ENCODE peak calls at places on chromosomes 5 and 9, in five cellular contexts. U is iPS DF 6.9, H is tibial artery, I is upper lobe of right lung, J is neuronal stem cell. X is an unnamed sample. For H3K27me3, the result is how much of the 10 kb centered on the place peaks cover.

GRCh38 chr9:5690278-5690677 is 61.4 kb downstream of the RIC1 start:
- DNase-seq in J (no peak), U (no peak), H (no peak), I (no peak), X (no peak)

GRCh38 chr9:89477395-89477794 is 20.5 kb downstream of the SEMA4D start:
- DNase-seq in U (no peak), H (no peak), J (no peak), I (no peak), X (no peak)

GRCh38 chr5:135493406-135494180 is 41.4 kb upstream of the TIFAB start:
- DNase-seq in J (no peak), H (peak), I (no peak), U (no peak), X (no peak)

GRCh38 chr5:166942948-166943347 is 1348.5 kb upstream of the WWC1 start:
- DNase-seq in H (no peak), U (no peak), J (no peak), I (no peak), X (no peak)

GRCh38 chr9:21096901-21097255 is 19.1 kb upstream of the IFNB1 start:
- DNase-seq in H (no peak), I (no peak), J (no peak), U (no peak), X (peak)

GRCh38 chr9:130343445-130343918 is 77.9 kb downstream of the HMCN2 start:
- DNase-seq in I (no peak), H (peak), J (peak), U (no peak), X (no peak)

GRCh38 chr9:79371301-79371700 is 200.5 kb upstream of the TLE4 start:
- DNase-seq in U (no peak), H (no peak), I (no peak), J (no peak), X (no peak)

GRCh38 chr5:146238973-146239372 is 35.6 kb downstream of the RBM27 start:
- DNase-seq in H (no peak), I (no peak), J (no peak), U (no peak), X (no peak)

GRCh38 chr5:32222723-32223470 is 48.8 kb upstream of the GOLPH3 start:
- DNase-seq in U (no peak), I (no peak), H (no peak), J (no peak), X (no peak)

DNA sequence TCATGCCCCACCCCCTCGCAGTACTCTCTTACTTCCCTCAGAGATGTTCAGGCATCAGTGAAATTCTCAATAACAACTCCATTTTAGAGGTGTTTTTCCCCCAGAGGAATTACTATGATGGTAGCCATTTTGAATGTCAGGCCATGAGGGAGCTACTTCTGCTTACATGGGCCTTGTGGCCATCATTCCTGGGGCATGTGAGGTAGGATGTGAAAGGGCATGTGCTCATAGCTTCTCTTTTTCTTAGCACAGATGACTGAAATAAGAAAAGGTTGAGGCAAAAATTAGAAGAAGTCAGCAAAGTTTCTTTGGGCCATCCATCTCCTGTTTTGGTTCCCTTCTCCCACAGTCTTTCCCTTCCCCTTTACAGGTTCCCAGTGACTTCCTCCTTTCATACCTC is 68.8 kb downstream of the FEM1C start:
- DNase-seq in U (no peak), H (no peak), I (no peak), J (no peak), X (no peak)
- H3K4me3 ChIP-seq in U (no peak), H (no peak), I (no peak), J (no peak), X (no peak)

DNA sequence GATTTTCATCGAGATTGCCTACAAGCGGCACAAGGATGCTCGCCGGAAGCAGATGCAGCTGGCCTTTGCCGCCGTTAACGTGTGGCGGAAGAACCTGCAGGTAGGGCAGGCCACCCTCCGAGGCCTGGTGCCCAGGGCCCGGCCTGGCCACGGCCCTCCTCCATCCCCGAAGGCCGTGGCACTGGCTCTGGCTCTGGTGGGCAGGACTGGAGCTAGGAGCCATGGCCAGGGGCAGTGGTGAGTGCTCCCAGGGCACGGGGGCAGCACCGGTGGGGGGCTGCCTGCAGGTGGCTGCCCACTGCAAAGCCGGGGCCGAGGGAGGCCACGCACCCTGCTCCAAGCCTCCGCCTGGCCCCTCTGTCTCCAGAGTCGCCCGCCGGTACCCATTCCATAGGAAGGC is 6.0 kb downstream of the LRRC26 start:
- DNase-seq in I (no peak), U (no peak), J (no peak), H (no peak), X (no peak)
- H3K27me3 ChIP-seq in I (half or more), U (under half), J (half or more), H (under half), X (under half)

DNA sequence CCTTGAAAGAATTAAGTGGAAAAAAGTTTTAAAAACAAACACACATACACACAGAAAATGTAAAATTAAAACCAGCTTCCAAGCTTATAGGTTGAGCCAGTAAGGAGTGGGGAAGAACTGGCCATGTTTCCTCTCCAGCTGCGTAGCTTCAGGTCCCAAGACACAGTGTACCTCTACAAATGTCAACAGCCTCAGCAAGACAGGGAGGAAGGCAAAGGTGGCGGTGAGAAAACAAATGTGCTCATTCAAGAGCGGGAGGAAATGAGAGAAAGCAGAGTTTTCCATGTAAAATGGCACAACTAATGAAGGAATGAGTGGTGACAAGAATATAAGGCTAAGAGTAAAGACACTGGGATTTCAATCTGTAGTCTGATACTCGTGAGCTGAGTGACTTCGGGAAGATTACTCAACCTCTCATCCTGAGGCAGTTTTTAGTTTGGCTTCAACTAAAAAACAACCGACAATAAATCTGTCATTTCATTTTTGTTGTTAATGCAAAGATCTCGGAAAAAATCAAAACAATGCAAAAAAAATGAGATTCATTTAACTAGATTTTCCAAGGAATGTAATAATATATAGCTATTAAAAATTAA is 67.6 kb downstream of the DPYSL3 start:
- DNase-seq in J (no peak), H (no peak), I (no peak), U (no peak), X (no peak)
- H3K27ac ChIP-seq in J (peak), H (peak), I (no peak), U (no peak), X (no peak)

GRCh38 chr9:97980479-97980803 is 2.7 kb upstream of the ANP32B start:
- DNase-seq in I (no peak), H (peak), J (no peak), U (no peak), X (no peak)
- H3K4me3 ChIP-seq in I (no peak), H (no peak), J (no peak), U (no peak), X (no peak)

DNA sequence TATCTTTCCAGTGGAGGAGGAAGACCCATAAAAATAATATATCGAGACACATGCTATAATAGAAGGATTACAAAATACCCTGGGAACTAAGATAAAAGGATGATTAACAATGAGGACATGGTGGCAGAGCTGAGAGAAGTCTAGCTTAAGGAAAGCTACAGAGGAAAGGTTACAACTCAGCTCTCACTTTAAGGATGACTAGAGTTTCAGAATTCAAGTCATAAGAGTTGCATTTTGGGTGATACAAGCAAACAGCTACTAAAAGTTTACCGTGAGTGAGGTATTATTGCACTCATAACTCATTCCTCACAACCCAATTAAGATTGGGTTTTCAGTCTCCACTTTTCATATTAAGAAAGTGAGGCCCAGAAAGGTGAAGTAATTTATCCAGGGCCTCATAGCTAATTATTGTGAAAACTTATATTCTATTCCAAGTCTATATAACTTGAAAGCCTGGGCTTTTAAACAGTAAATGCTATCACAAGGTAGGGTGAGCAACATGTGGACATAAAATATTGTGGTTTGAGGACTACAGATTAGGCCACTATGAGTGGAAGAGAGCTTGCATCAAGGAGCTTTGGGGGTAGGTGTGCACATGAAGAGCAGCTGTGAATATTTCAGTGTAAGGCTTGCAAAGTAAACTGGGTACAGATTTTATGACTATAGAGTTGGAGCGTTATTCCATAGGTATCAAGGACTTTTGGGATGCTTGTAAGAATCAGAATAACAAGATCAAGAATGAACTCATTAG is 28.0 kb downstream of the JAKMIP2 start:
- DNase-seq in I (no peak), U (no peak), H (no peak), J (no peak), X (no peak)
- H3K27me3 ChIP-seq in I (under half), U (under half), H (under half), J (under half), X (under half)

GRCh38 chr5:66818935-66819328 is 222.7 kb downstream of the MAST4 start:
- DNase-seq in I (no peak), J (no peak), H (no peak), U (no peak), X (no peak)

GRCh38 chr5:66824476-66824875 is 228.3 kb downstream of the MAST4 start:
- DNase-seq in U (no peak), J (no peak), H (no peak), I (no peak), X (no peak)

GRCh38 chr5:66820630-66821207 is 224.5 kb downstream of the MAST4 start:
- DNase-seq in H (no peak), I (no peak), J (no peak), U (no peak), X (no peak)

GRCh38 chr5:66818304-66818934 is 222.2 kb downstream of the MAST4 start:
- DNase-seq in U (no peak), I (no peak), H (no peak), J (no peak), X (no peak)

DNA sequence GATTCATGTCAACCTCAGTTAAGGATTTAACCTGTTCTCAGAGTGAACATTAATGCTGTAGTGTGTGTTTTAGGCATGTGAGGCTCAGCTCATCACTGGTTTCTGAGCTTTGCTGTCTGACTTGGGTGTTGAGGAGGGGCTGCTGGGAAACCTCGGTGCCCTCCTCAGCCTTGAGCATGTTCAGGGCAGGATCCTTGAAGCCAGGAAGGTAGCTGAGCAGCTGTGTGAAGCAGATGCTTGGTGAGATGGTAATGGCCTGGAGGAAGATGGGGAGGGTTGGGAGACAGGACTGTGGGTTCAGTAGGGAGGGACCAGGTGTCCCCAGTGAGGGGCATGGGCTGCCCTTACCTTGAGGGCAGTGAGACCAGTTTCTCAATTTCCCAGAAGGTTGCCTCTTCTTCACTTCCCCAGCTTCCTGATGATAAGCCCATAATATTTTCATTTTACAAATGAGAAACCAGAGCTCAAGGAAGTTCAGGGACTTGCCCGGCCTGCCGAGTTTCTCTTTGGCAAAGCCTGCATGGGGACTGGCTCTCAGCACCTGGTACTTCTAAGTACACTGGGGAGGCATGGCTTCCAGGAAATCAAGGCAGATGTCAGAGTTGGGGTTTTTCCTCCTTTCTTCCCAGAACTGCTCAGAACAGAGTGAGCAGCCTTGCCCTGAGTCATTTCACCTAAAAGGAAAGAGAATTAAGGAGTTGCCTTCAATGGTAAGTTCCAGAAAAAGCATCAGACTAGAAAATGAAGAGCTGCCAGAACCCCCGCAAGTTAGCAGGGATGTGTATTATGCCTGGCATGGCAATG is 225.6 kb downstream of the MAST4 start:
- DNase-seq in U (no peak), J (no peak), H (no peak), I (no peak), X (no peak)
- H3K27ac ChIP-seq in U (no peak), J (no peak), H (no peak), I (no peak), X (no peak)

X was measured in small intestine.